ENCODE peak calls at places on chromosomes 11 and 22, in eight cellular contexts. O, Y, F, K, V, A, Z and L are unnamed samples.

GRCh38 chr11:132715041-132715440 is 817.3 kb downstream of the OPCML start:
- DNase-seq in O (no peak), Y (no peak), F (no peak), K (no peak), V (no peak), A (no peak), Z (no peak), L (no peak)

GRCh38 chr11:70122490-70123198 is 44.5 kb downstream of the ANO1 start:
- DNase-seq in O (no peak), Y (no peak), F (no peak), K (no peak), V (no peak), A (no peak), Z (no peak), L (no peak)

GRCh38 chr22:46000081-46001027 is 23.4 kb upstream of the WNT7B start:
- DNase-seq in O (no peak), Y (no peak), F (no peak), K (no peak), V (no peak), A (no peak), Z (no peak), L (no peak)

GRCh38 chr22:47090591-47091240 is 328.3 kb downstream of the TBC1D22A start:
- DNase-seq in O (no peak), Y (no peak), F (no peak), K (no peak), V (peak; percentile 2), A (no peak), Z (no peak), L (no peak)

GRCh38 chr11:11813288-11813962 is 28.3 kb upstream of the USP47 start:
- DNase-seq in O (peak; percentile 80), Y (no peak), F (no peak), K (peak; percentile 85), V (peak; percentile 77), A (peak; percentile 24), Z (no peak), L (no peak)

GRCh38 chr11:97909544-97910394 is 1111.0 kb upstream of the CNTN5 start:
- DNase-seq in O (no peak), Y (no peak), F (no peak), K (peak; percentile 24), V (no peak), A (no peak), Z (no peak), L (peak; percentile 0)

GRCh38 chr11:47204633-47204989 is 10.2 kb upstream of the DDB2 start:
- DNase-seq in O (no peak), Y (peak; percentile 4), F (no peak), K (peak; percentile 24), V (peak; percentile 74), A (no peak), Z (no peak), L (peak; percentile 68)

GRCh38 chr11:96328395-96329010 is 14.5 kb downstream of the MAML2 start:
- DNase-seq in O (no peak), Y (no peak), F (no peak), K (no peak), V (peak; percentile 75), A (no peak), Z (no peak), L (no peak)

GRCh38 chr11:83827940-83828554 is 541.9 kb upstream of the CCDC90B start:
- DNase-seq in O (peak; percentile 12), Y (peak; percentile 30), F (peak; percentile 19), K (no peak), V (no peak), A (no peak), Z (peak; percentile 19), L (peak; percentile 50)

GRCh38 chr11:36945384-36945783 is 347.3 kb upstream of the RAG2 start:
- DNase-seq in O (no peak), Y (no peak), F (no peak), K (no peak), V (no peak), A (no peak), Z (no peak), L (peak; percentile 8)

GRCh38 chr22:36246718-36247117 is 6.2 kb upstream of the APOL1 start:
- DNase-seq in O (no peak), Y (no peak), F (no peak), K (no peak), V (no peak), A (no peak), Z (no peak), L (no peak)

GRCh38 chr11:45737056-45737455 is 67.9 kb upstream of the SLC35C1 start:
- DNase-seq in O (no peak), Y (no peak), F (no peak), K (no peak), V (peak; percentile 81), A (no peak), Z (no peak), L (no peak)

GRCh38 chr11:3947084-3947483 is 91.6 kb downstream of the STIM1 start:
- DNase-seq in O (no peak), Y (no peak), F (peak; percentile 12), K (no peak), V (no peak), A (peak; percentile 42), Z (peak; percentile 61), L (no peak)

GRCh38 chr11:105781807-105782206 is 171.9 kb downstream of the GRIA4 start:
- DNase-seq in O (no peak), Y (no peak), F (peak; percentile 7), K (no peak), V (no peak), A (no peak), Z (no peak), L (no peak)

GRCh38 chr11:24216488-24216887 is 280.4 kb upstream of the LUZP2 start:
- DNase-seq in O (no peak), Y (no peak), F (no peak), K (no peak), V (no peak), A (no peak), Z (no peak), L (no peak)

GRCh38 chr11:126720539-126721235 is 279.9 kb downstream of the KIRREL3 start:
- DNase-seq in O (no peak), Y (no peak), F (no peak), K (no peak), V (no peak), A (no peak), Z (no peak), L (no peak)

GRCh38 chr11:33060271-33060670 is 20.9 kb downstream of the TCP11L1 start:
- DNase-seq in O (no peak), Y (no peak), F (no peak), K (no peak), V (no peak), A (no peak), Z (no peak), L (no peak)

GRCh38 chr11:115585361-115586024 is 81.3 kb upstream of the CADM1 start:
- DNase-seq in O (no peak), Y (no peak), F (no peak), K (no peak), V (no peak), A (no peak), Z (no peak), L (no peak)

GRCh38 chr11:74134661-74135515 is 35.9 kb downstream of the C2CD3 start:
- DNase-seq in O (no peak), Y (no peak), F (no peak), K (peak; percentile 18), V (peak; percentile 94), A (no peak), Z (no peak), L (peak; percentile 75)

GRCh38 chr11:69488543-69488940 is 7.1 kb downstream of the LINC01488 start:
- DNase-seq in O (no peak), Y (no peak), F (no peak), K (no peak), V (no peak), A (no peak), Z (no peak), L (no peak)

GRCh38 chr22:42342426-42343135 is 72.1 kb upstream of the TCF20 start:
- DNase-seq in O (no peak), Y (no peak), F (no peak), K (no peak), V (no peak), A (no peak), Z (no peak), L (no peak)

GRCh38 chr11:69523453-69523852 is 42.0 kb downstream of the LINC01488 start:
- DNase-seq in O (no peak), Y (no peak), F (no peak), K (no peak), V (no peak), A (no peak), Z (no peak), L (no peak)

GRCh38 chr11:23956586-23956985 is 540.3 kb upstream of the LUZP2 start:
- DNase-seq in O (no peak), Y (no peak), F (no peak), K (no peak), V (no peak), A (no peak), Z (no peak), L (no peak)

GRCh38 chr22:37822079-37822833 is 926 bp upstream of the GALR3 start:
- DNase-seq in O (no peak), Y (no peak), F (no peak), K (no peak), V (no peak), A (no peak), Z (no peak), L (no peak)

GRCh38 chr11:101019870-101020269 is 109.7 kb downstream of the PGR start:
- DNase-seq in O (no peak), Y (no peak), F (no peak), K (no peak), V (no peak), A (no peak), Z (no peak), L (no peak)

GRCh38 chr11:130051077-130051476 is 18.6 kb upstream of the APLP2 start:
- DNase-seq in O (no peak), Y (no peak), F (no peak), K (no peak), V (no peak), A (no peak), Z (no peak), L (no peak)

GRCh38 chr11:613369-613968 is 2.3 kb downstream of the IRF7 start:
- DNase-seq in O (no peak), Y (peak; percentile 38), F (no peak), K (peak; percentile 25), V (peak; percentile 40), A (peak; percentile 92), Z (no peak), L (peak; percentile 60)

GRCh38 chr11:64040684-64041267 is 5.0 kb downstream of the FLRT1 start:
- DNase-seq in O (no peak), Y (peak; percentile 22), F (no peak), K (no peak), V (no peak), A (no peak), Z (no peak), L (no peak)

GRCh38 chr22:27965547-27965946 is 46.5 kb upstream of the PITPNB start:
- DNase-seq in O (no peak), Y (no peak), F (no peak), K (no peak), V (no peak), A (no peak), Z (no peak), L (no peak)

GRCh38 chr22:27115816-27116256 is 458.4 kb downstream of the MIAT start:
- DNase-seq in O (no peak), Y (no peak), F (no peak), K (no peak), V (peak; percentile 73), A (no peak), Z (no peak), L (no peak)

GRCh38 chr22:38162881-38163843 is 18.5 kb downstream of the PLA2G6 start:
- DNase-seq in O (no peak), Y (no peak), F (no peak), K (no peak), V (no peak), A (no peak), Z (no peak), L (no peak)

GRCh38 chr11:77101043-77101537 is 1.6 kb upstream of the OMP start:
- DNase-seq in O (no peak), Y (peak; percentile 49), F (no peak), K (peak; percentile 30), V (peak; percentile 23), A (no peak), Z (peak; percentile 35), L (peak; percentile 42)

GRCh38 chr11:33724644-33725035 is 11.6 kb downstream of the CD59 start:
- DNase-seq in O (no peak), Y (no peak), F (no peak), K (peak; percentile 95), V (no peak), A (no peak), Z (peak; percentile 18), L (no peak)

GRCh38 chr11:93072236-93072635 is 102.8 kb downstream of the MTNR1B start:
- DNase-seq in O (no peak), Y (no peak), F (no peak), K (peak; percentile 19), V (no peak), A (no peak), Z (no peak), L (no peak)